ENCODE peak calls at places on chromosome 14, in ten cellular contexts. B is SW480, A is lower leg skin, Z is GM06990, S is psoas muscle, K is hepatocyte, Y is NCI-H1092, J is GM18507, X is cortex of kidney, E is OCI-M1. R is an unnamed sample.

GRCh38 chr14:54349713-54350112 is 47.1 kb upstream of the CDKN3 start:
- DNase-seq in B (no peak), A (no peak), Z (no peak), S (no peak), K (no peak), Y (no peak), J (no peak), X (no peak), E (no peak), R (no peak)

GRCh38 chr14:47102472-47102871 is 450.9 kb upstream of the RPL10L start:
- DNase-seq in B (no peak), A (no peak), Z (no peak), S (no peak), K (no peak), Y (no peak), J (no peak), X (no peak), E (no peak), R (no peak)

GRCh38 chr14:51653096-51653814 is 1.5 kb downstream of the FRMD6 start:
- DNase-seq in B (peak; percentile 56), A (no peak), Z (no peak), S (no peak), K (peak; percentile 47), Y (no peak), J (no peak), X (no peak), E (peak; percentile 35), R (no peak)

GRCh38 chr14:23631702-23632460 is 4.3 kb upstream of the DHRS2 start:
- DNase-seq in B (peak; percentile 74), A (peak; percentile 90), Z (peak; percentile 27), S (peak; percentile 79), K (peak; percentile 91), Y (peak; percentile 67), J (peak; percentile 67), X (no peak), E (peak; percentile 72), R (peak; percentile 77)

GRCh38 chr14:91980157-91980556 is 32.7 kb upstream of the FBLN5 start:
- DNase-seq in B (peak; percentile 41), A (no peak), Z (peak; percentile 30), S (no peak), K (peak; percentile 50), Y (no peak), J (no peak), X (no peak), E (peak; percentile 39), R (no peak)

GRCh38 chr14:99430491-99430890 is 50.2 kb downstream of the SETD3 start:
- DNase-seq in B (peak; percentile 29), A (no peak), Z (no peak), S (no peak), K (no peak), Y (no peak), J (no peak), X (no peak), E (no peak), R (peak; percentile 17)

GRCh38 chr14:53599221-53599945 is 357.2 kb downstream of the BMP4 start:
- DNase-seq in B (no peak), A (no peak), Z (no peak), S (no peak), K (no peak), Y (no peak), J (no peak), X (no peak), E (no peak), R (no peak)

GRCh38 chr14:61472801-61473376 is 151.5 kb downstream of the PRKCH start:
- DNase-seq in B (no peak), A (no peak), Z (peak; percentile 26), S (no peak), K (no peak), Y (no peak), J (no peak), X (no peak), E (no peak), R (no peak)

GRCh38 chr14:59826150-59826549 is 44.4 kb downstream of the RTN1 start:
- DNase-seq in B (no peak), A (no peak), Z (no peak), S (no peak), K (no peak), Y (no peak), J (no peak), X (no peak), E (no peak), R (no peak)

GRCh38 chr14:69039287-69039628 is 60.2 kb upstream of the ACTN1 start:
- DNase-seq in B (peak; percentile 86), A (no peak), Z (no peak), S (no peak), K (no peak), Y (no peak), J (no peak), X (no peak), E (no peak), R (no peak)

GRCh38 chr14:24058260-24058950 is 6.6 kb downstream of the CARMIL3 start:
- DNase-seq in B (peak; percentile 56), A (no peak), Z (no peak), S (peak; percentile 74), K (peak; percentile 79), Y (peak; percentile 50), J (peak; percentile 76), X (no peak), E (peak; percentile 82), R (peak; percentile 85)

GRCh38 chr14:101775756-101776292 is 14.3 kb downstream of the PPP2R5C start:
- DNase-seq in B (no peak), A (no peak), Z (no peak), S (no peak), K (no peak), Y (no peak), J (no peak), X (no peak), E (no peak), R (no peak)

GRCh38 chr14:104385189-104386135 is 194.1 kb upstream of the C14orf180 start:
- DNase-seq in B (no peak), A (peak; percentile 77), Z (no peak), S (no peak), K (no peak), Y (no peak), J (no peak), X (no peak), E (no peak), R (no peak)